ENCODE peak calls at places on chromosomes 7 and 10, in four cellular contexts. One of them, this sample, is unnamed.

GRCh38 chr10:114499630-114500190 is 95.4 kb upstream of the AFAP1L2 start:
- DNase-seq in activated CD4-positive, alpha-beta T cell treated with anti-CD3 and anti-CD28 coated beads, Interleukin-2, amount 10 ng/mL, durations not matched to agents 7 days and 5 days: peak; percentile 56
- DNase-seq in NCI-H524: no peak
- DNase-seq in psoas muscle: no peak
- DNase-seq in this sample: no peak

GRCh38 chr10:20995123-20995978 is 98.2 kb upstream of the NEBL start:
- DNase-seq in activated CD4-positive, alpha-beta T cell treated with anti-CD3 and anti-CD28 coated beads, Interleukin-2, amount 10 ng/mL, durations not matched to agents 7 days and 5 days: no peak
- DNase-seq in NCI-H524: no peak
- DNase-seq in psoas muscle: no peak
- DNase-seq in this sample: peak; percentile 88

GRCh38 chr10:77186936-77187335 is 450.7 kb downstream of the KCNMA1 start:
- DNase-seq in activated CD4-positive, alpha-beta T cell treated with anti-CD3 and anti-CD28 coated beads, Interleukin-2, amount 10 ng/mL, durations not matched to agents 7 days and 5 days: no peak
- DNase-seq in NCI-H524: no peak
- DNase-seq in psoas muscle: no peak
- DNase-seq in this sample: no peak

GRCh38 chr10:95181731-95182130 is 12.3 kb upstream of the ACSM6 start:
- DNase-seq in activated CD4-positive, alpha-beta T cell treated with anti-CD3 and anti-CD28 coated beads, Interleukin-2, amount 10 ng/mL, durations not matched to agents 7 days and 5 days: no peak
- DNase-seq in NCI-H524: no peak
- DNase-seq in psoas muscle: no peak
- DNase-seq in this sample: no peak

GRCh38 chr10:53534428-53534827 is 761.8 kb upstream of the MBL2 start:
- DNase-seq in activated CD4-positive, alpha-beta T cell treated with anti-CD3 and anti-CD28 coated beads, Interleukin-2, amount 10 ng/mL, durations not matched to agents 7 days and 5 days: no peak
- DNase-seq in NCI-H524: no peak
- DNase-seq in psoas muscle: no peak
- DNase-seq in this sample: no peak

GRCh38 chr7:98470131-98470985 is 69.5 kb upstream of the BAIAP2L1 start:
- DNase-seq in activated CD4-positive, alpha-beta T cell treated with anti-CD3 and anti-CD28 coated beads, Interleukin-2, amount 10 ng/mL, durations not matched to agents 7 days and 5 days: peak; percentile 9
- DNase-seq in NCI-H524: no peak
- DNase-seq in psoas muscle: peak; percentile 18
- DNase-seq in this sample: no peak

GRCh38 chr7:47534322-47535032 is 47.4 kb downstream of the TNS3 start:
- DNase-seq in activated CD4-positive, alpha-beta T cell treated with anti-CD3 and anti-CD28 coated beads, Interleukin-2, amount 10 ng/mL, durations not matched to agents 7 days and 5 days: no peak
- DNase-seq in NCI-H524: peak; percentile 36
- DNase-seq in psoas muscle: no peak
- DNase-seq in this sample: no peak

GRCh38 chr10:5650664-5651063 is 15.7 kb downstream of the ASB13 start:
- DNase-seq in activated CD4-positive, alpha-beta T cell treated with anti-CD3 and anti-CD28 coated beads, Interleukin-2, amount 10 ng/mL, durations not matched to agents 7 days and 5 days: no peak
- DNase-seq in NCI-H524: no peak
- DNase-seq in psoas muscle: no peak
- DNase-seq in this sample: no peak

GRCh38 chr10:127485153-127485857 is 63.8 kb upstream of the NPS start:
- DNase-seq in activated CD4-positive, alpha-beta T cell treated with anti-CD3 and anti-CD28 coated beads, Interleukin-2, amount 10 ng/mL, durations not matched to agents 7 days and 5 days: no peak
- DNase-seq in NCI-H524: no peak
- DNase-seq in psoas muscle: no peak
- DNase-seq in this sample: no peak

GRCh38 chr7:157502701-157503111 is 165.9 kb downstream of the DNAJB6 start:
- DNase-seq in activated CD4-positive, alpha-beta T cell treated with anti-CD3 and anti-CD28 coated beads, Interleukin-2, amount 10 ng/mL, durations not matched to agents 7 days and 5 days: peak; percentile 82
- DNase-seq in NCI-H524: no peak
- DNase-seq in psoas muscle: no peak
- DNase-seq in this sample: no peak

This sample was measured in NCI-H2227 treated with DMSO at 0.1 percent for 48 hours.